ENCODE peak calls at places on chromosomes 6 and 20, in four cellular contexts. M is lower lobe of right lung, R is AG04450, Y is Calu3. S is an unnamed sample.

GRCh38 chr6:19697744-19698290 is 139.4 kb upstream of the ID4 start:
- DNase-seq in R (peak), Y (no peak), M (no peak), S (no peak)

GRCh38 chr6:143673638-143674037 is 4.1 kb upstream of the PHACTR2 start:
- DNase-seq in Y (peak), R (no peak), M (peak), S (no peak)

GRCh38 chr6:67757465-67758033 is 877.5 kb upstream of the ADGRB3 start:
- DNase-seq in Y (no peak), R (no peak), M (no peak), S (no peak)

GRCh38 chr6:142028527-142028926 is 104.2 kb upstream of the GJE1 start:
- DNase-seq in R (no peak), Y (no peak), M (no peak), S (no peak)

GRCh38 chr6:75934643-75935472 is 137.6 kb downstream of the IMPG1 start:
- DNase-seq in R (peak), M (no peak), Y (peak), S (peak)

GRCh38 chr6:19836799-19837510 is at the start of gene ID4:
- DNase-seq in M (peak), Y (peak), R (peak), S (peak)

GRCh38 chr6:87393026-87393622 is 14.6 kb upstream of the CFAP206 start:
- DNase-seq in R (no peak), Y (peak), M (no peak), S (peak)

GRCh38 chr20:47438464-47439381 is 63.0 kb upstream of the NCOA3 start:
- DNase-seq in M (no peak), R (no peak), Y (peak), S (peak)

GRCh38 chr6:81756690-81757089 is 4.2 kb upstream of the TENT5A start:
- DNase-seq in M (no peak), R (no peak), Y (no peak), S (no peak)

GRCh38 chr20:61925555-61926252 is 140.0 kb downstream of the TAF4 start:
- DNase-seq in Y (peak), M (peak), R (peak), S (no peak)

GRCh38 chr20:373171-373890 is 7.2 kb upstream of the TRIB3 start:
- DNase-seq in R (no peak), M (peak), Y (no peak), S (no peak)

GRCh38 chr6:22880686-22881433 is 311.5 kb downstream of the HDGFL1 start:
- DNase-seq in Y (peak), M (no peak), R (peak), S (no peak)

GRCh38 chr6:2733736-2734480 is 16.8 kb downstream of the MYLK4 start:
- DNase-seq in R (no peak), M (no peak), Y (no peak), S (no peak)

GRCh38 chr6:111972714-111973678 is 80.9 kb upstream of the CCN6 start:
- DNase-seq in M (no peak), R (peak), Y (no peak), S (no peak)

GRCh38 chr6:144093236-144093635 is 2.1 kb downstream of the SF3B5 start:
- DNase-seq in R (no peak), Y (no peak), M (no peak), S (no peak)

GRCh38 chr6:69631552-69632346 is 165.1 kb downstream of the LMBRD1 start:
- DNase-seq in Y (no peak), M (no peak), R (no peak), S (no peak)

GRCh38 chr6:71383891-71384489 is 95.4 kb downstream of the OGFRL1 start:
- DNase-seq in Y (peak), R (no peak), M (no peak), S (peak)

GRCh38 chr20:50467618-50468373 is 42.4 kb upstream of the PTPN1 start:
- DNase-seq in Y (peak), R (no peak), M (peak), S (peak)

GRCh38 chr6:106077881-106078280 is 8.3 kb upstream of the PRDM1 start:
- DNase-seq in M (no peak), R (no peak), Y (no peak), S (no peak)

GRCh38 chr6:100099189-100100074 is 105.4 kb upstream of the MCHR2 start:
- DNase-seq in R (no peak), Y (no peak), M (no peak), S (no peak)

GRCh38 chr6:167047554-167047953 is 48.4 kb downstream of the CEP43 start:
- DNase-seq in R (no peak), Y (no peak), M (peak), S (no peak)

GRCh38 chr6:71537717-71538116 is 249.1 kb downstream of the OGFRL1 start:
- DNase-seq in M (no peak), Y (no peak), R (no peak), S (no peak)

GRCh38 chr20:45685896-45686295 is 15.9 kb upstream of the WFDC11 start:
- DNase-seq in R (no peak), Y (peak), M (no peak), S (no peak)

GRCh38 chr20:46206025-46206424 is 87.9 kb downstream of the CD40 start:
- DNase-seq in R (no peak), M (peak), Y (peak), S (no peak)

DNA sequence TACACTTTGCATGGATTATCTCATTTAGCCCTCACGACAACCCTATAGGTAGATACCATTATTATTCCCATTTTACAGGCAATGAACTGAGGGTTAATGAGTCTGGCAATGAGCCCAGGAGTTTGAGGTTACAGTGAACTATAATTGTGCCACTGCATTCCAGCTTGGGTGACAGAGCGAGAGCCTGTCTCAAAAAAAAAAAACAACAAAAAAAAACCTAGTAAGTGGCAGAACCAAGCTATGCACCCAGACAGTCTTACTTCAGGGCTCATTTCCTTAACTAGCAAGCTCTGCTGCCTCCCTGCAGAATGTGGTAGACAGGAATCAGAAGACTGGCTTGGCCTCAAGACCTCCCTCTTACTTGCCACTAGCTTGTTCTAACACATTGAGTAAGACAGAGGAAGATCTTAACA is 71.9 kb upstream of the RREB1 start:
- DNase-seq in Y (no peak), M (no peak), R (no peak), S (no peak)
- TF ChIP-seq CTCF in Y (no peak), M (no peak), R (no peak), S (no peak)

GRCh38 chr20:44001667-44002596 is 87.3 kb downstream of the TOX2 start:
- DNase-seq in M (no peak), R (no peak), Y (no peak), S (no peak)
- TF ChIP-seq CTCF in M (no peak), R (no peak), Y (no peak), S (no peak)

GRCh38 chr20:48697845-48698491 is 129.8 kb downstream of the PREX1 start:
- DNase-seq in R (peak), Y (peak), M (peak), S (no peak)

GRCh38 chr20:48695255-48695654 is 132.5 kb downstream of the PREX1 start:
- DNase-seq in M (no peak), R (no peak), Y (peak), S (no peak)

GRCh38 chr20:48701702-48702101 is 126.1 kb downstream of the PREX1 start:
- DNase-seq in Y (no peak), R (no peak), M (no peak), S (no peak)

GRCh38 chr20:48695738-48696137 is 132.1 kb downstream of the PREX1 start:
- DNase-seq in R (no peak), M (no peak), Y (no peak), S (no peak)

DNA sequence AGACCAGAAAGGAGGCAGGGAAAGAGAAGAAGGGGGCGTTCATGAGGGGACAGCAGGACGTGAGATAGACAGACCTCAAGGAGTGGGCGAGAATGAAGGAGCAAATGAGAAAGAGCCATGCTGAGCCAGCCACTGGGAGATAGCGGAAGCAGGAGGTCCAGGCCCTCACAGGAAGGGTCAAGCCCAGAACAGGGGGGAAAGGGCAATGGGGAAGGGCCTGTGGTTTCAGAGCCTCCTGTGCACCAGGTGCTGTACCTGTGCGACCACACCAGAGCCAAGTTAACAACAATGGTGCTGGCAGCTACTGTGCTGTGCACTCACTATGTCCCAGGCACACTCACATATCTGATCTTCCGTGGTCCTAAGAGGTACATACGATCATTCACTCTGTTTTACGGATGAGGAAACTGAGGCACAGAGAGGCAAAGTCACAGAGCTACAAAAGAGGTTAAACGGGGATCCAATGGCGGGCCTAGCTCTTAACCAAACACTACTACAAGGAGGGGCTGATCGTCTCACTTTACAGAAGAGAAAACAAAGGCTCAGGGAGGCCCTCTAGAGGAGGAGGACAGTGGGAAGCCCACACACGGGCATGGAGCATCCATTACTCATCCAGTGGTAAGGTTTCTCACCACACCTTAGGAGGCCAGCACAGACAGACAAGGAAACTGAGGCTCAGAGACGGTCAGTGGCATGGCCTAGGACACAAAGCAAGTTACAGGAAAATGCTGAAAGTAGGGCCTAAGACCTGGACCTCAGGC is 129.1 kb downstream of the PREX1 start:
- DNase-seq in M (no peak), Y (no peak), R (no peak), S (no peak)
- TF ChIP-seq CTCF in M (no peak), Y (no peak), R (no peak), S (no peak)

DNA sequence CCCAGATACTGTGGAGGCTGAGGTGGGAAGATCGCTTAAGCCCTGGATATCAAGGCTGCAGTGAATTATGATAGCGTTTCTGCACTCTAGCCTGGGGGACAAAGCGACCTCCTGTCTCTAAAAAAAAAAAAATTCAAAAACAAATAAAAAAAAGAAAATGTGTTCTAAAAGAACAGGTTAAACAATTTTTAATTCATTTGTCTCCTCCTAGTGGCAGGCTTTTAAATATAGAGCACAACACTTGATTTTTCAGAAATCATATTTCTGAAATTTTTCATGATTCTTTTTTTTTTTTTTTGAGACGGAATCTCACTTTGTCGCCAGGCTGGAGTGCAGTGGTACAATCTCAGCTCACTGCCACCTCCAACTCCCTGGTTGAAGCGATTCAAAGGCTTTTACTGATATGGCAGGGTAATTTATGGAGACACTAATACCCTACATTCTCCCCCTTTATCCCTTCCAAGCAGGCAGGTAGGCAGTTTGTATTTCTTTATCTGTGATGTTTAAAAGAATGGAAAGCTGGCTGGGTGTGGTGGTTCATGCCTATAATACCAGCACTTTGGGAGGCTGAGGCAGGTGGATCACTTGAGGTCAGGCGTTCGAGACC is 8.7 kb upstream of the GTF3C6 start:
- DNase-seq in Y (no peak), R (no peak), M (no peak), S (no peak)
- TF ChIP-seq CTCF in Y (peak), R (peak), M (peak), S (peak)

GRCh38 chr20:57693002-57693582 is 16.7 kb downstream of the PMEPA1 start:
- DNase-seq in M (peak), R (no peak), Y (peak), S (no peak)
- TF ChIP-seq CTCF in M (peak), R (no peak), Y (peak), S (no peak)

GRCh38 chr6:79127660-79128059 is 49.6 kb upstream of the PHIP start:
- DNase-seq in R (no peak), Y (peak), M (peak), S (no peak)
- TF ChIP-seq CTCF in R (no peak), Y (no peak), M (no peak), S (no peak)

GRCh38 chr6:47268572-47269187 is 41.0 kb downstream of the TNFRSF21 start:
- DNase-seq in Y (no peak), M (no peak), R (no peak), S (no peak)
- TF ChIP-seq CTCF in Y (no peak), M (no peak), R (no peak), S (no peak)

GRCh38 chr6:163960128-163960527 is 545.6 kb downstream of the QKI start:
- DNase-seq in R (no peak), Y (no peak), M (no peak), S (no peak)

GRCh38 chr6:163962627-163963117 is 548.2 kb downstream of the QKI start:
- DNase-seq in M (no peak), R (no peak), Y (no peak), S (no peak)

GRCh38 chr6:163964778-163965177 is 550.3 kb downstream of the QKI start:
- DNase-seq in R (no peak), Y (no peak), M (no peak), S (no peak)

GRCh38 chr6:163965426-163966348 is 551.2 kb downstream of the QKI start:
- DNase-seq in R (no peak), Y (no peak), M (no peak), S (no peak)

DNA sequence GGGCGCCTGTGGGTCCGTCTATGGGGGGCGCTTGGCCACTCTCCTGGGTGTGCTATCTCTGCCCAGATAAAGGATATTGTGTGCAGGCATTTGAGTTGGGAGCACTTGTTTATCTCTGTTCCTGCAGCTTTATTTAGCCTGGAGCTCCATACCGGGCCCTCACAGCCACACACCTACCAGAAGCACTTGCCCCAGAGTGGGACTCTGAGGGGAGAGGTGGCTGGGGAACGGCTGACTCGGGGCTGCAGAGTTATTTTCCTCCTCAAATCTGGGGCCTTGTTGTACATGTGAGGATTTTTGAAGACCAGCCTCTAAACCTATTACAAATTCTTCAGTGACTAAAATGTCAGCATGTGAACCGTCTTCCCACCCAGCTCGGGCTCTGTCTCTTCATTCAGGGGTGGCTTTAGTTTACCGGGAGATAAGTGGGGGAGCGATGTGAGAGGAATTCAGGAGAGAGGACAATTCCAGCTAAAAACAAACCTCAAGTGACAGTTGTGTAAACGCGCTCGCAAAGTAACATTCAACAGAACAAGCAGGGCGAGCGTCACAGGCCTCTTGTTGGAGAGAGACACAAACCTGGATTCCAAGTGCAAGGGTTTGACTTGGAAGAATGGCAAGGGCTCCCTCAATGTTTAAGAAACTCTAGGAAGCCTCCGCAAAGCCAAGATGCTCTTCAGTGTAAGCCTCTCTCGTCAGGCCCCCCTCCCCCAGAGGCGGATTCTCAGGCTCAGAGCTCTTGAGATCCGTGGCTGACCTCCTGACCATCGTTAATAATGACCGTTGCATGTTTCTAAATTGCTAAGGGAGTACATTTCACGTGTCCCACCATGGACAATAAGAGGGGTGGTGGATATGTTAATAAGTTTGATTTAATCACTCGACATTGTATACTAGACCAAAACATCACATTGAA is 548.9 kb downstream of the QKI start:
- DNase-seq in M (no peak), R (no peak), Y (no peak), S (no peak)
- TF ChIP-seq CTCF in M (no peak), R (no peak), Y (no peak), S (no peak)

DNA sequence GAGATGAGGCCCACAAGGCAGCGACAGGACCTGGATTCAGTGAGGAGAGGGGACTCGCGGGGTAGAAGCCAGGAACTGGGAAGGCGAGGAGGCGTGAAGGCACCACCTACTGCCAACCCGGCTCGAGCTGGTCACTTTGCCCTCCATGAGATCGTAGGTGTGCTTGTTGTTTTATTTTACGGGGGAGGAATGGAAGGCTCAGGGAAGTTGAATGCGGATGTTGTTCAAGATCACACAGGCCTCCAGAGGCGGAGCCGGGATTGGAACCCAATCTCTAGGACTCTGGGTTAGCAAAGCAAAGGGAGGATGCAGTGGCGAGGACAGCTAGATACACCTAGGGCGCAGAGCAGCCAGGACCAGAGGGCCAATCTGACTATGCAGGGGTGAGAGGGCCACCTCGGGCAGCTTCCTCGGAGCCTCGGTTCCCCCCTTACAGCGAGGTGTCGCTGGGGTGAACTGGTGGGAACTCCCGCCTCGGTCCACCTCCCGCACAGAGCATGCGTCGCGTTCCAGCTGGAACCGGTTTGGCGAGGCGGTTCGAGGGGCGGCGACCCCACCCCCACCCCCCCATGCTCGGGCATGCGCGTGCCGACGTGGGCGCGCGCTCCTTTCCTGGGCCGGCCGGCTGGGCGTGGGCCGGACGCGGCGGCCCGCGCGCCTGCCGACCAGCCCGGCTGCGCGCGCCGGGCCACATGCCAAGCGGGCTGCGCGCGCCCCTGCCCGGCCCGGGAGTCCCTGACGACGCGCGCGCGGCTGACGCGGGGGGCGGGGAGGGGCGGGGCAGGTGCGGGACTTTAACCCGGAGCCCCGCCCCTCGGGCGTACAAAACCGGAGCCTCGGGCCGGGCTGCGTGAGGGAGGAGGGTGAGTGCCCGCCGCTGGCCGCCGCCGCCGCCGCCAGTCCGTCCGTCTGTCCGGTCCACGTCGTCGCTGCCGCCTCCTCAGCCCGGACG is 80.4 kb upstream of the MYL9 start:
- DNase-seq in Y (peak), M (peak), R (peak), S (peak)
- TF ChIP-seq CTCF in Y (no peak), M (no peak), R (no peak), S (no peak)

S was measured in neural crest cell.